ENCODE peak calls at places on chromosome X, in nine cellular contexts. H is GM23338, S is foreskin keratinocyte, E is upper lobe of right lung, D is lower leg skin, Z is stomach, V is cardiac muscle cell, F is left lung, O is HFFc6. U is an unnamed sample.

GRCh38 chrX:17559728-17560379 is 177.4 kb upstream of the SCML1 start:
- DNase-seq in H (peak; percentile 38), S (no peak), E (no peak), D (no peak), Z (peak; percentile 47), V (peak; percentile 79), F (no peak), O (peak; percentile 78), U (peak; percentile 94)

GRCh38 chrX:109719262-109719661 is 13.8 kb downstream of the ACSL4 start:
- DNase-seq in H (peak; percentile 5), S (no peak), E (no peak), D (no peak), Z (no peak), V (no peak), F (no peak), O (no peak), U (no peak)

GRCh38 chrX:39067866-39068265 is 266.6 kb downstream of the MID1IP1 start:
- DNase-seq in H (no peak), S (no peak), E (no peak), D (peak; percentile 18), Z (no peak), V (no peak), F (no peak), O (no peak), U (no peak)

GRCh38 chrX:155966876-155967275 is 30.6 kb upstream of the IL9R start:
- DNase-seq in H (peak; percentile 72), S (no peak), E (no peak), D (no peak), Z (no peak), V (no peak), F (no peak), O (peak; percentile 26), U (no peak)

GRCh38 chrX:37912286-37912685 is 64.9 kb upstream of the DYNLT3 start:
- DNase-seq in H (no peak), S (peak; percentile 40), E (no peak), D (no peak), Z (no peak), V (peak; percentile 14), F (no peak), O (no peak), U (peak; percentile 11)

GRCh38 chrX:12149670-12150407 is 11.6 kb downstream of the FRMPD4 start:
- DNase-seq in H (no peak), S (peak; percentile 27), E (no peak), D (no peak), Z (no peak), V (no peak), F (no peak), O (no peak), U (no peak)

GRCh38 chrX:48076343-48076742 is 4.9 kb upstream of the ZNF630 start:
- DNase-seq in H (no peak), S (no peak), E (no peak), D (no peak), Z (no peak), V (no peak), F (no peak), O (no peak), U (no peak)

GRCh38 chrX:41870719-41871151 is 52.6 kb downstream of the CASK start:
- DNase-seq in H (no peak), S (no peak), E (no peak), D (no peak), Z (peak; percentile 47), V (no peak), F (no peak), O (no peak), U (no peak)

GRCh38 chrX:53882331-53882730 is 161.9 kb downstream of the PHF8 start:
- DNase-seq in H (no peak), S (peak; percentile 2), E (no peak), D (no peak), Z (no peak), V (peak; percentile 89), F (no peak), O (peak; percentile 0), U (peak; percentile 81)

GRCh38 chrX:153672531-153673397 is 849 bp downstream of the PNCK start:
- DNase-seq in H (no peak), S (no peak), E (no peak), D (no peak), Z (no peak), V (peak; percentile 28), F (no peak), O (no peak), U (no peak)

GRCh38 chrX:118459494-118459893 is 36.1 kb upstream of the DOCK11 start:
- DNase-seq in H (peak; percentile 64), S (peak; percentile 9), E (no peak), D (no peak), Z (no peak), V (peak; percentile 60), F (no peak), O (peak; percentile 26), U (peak; percentile 31)

GRCh38 chrX:153474718-153475117 is 4.3 kb upstream of the HAUS7 start:
- DNase-seq in H (peak; percentile 59), S (no peak), E (peak; percentile 80), D (peak; percentile 20), Z (peak; percentile 43), V (peak; percentile 74), F (peak; percentile 86), O (peak; percentile 22), U (peak; percentile 41)

GRCh38 chrX:12970691-12971202 is 4.2 kb upstream of the TMSB4X start:
- DNase-seq in H (peak; percentile 70), S (no peak), E (no peak), D (no peak), Z (no peak), V (peak; percentile 77), F (no peak), O (no peak), U (peak; percentile 68)

GRCh38 chrX:118727686-118728339 is 407 bp downstream of the IL13RA1 start:
- DNase-seq in H (no peak), S (no peak), E (peak; percentile 84), D (no peak), Z (peak; percentile 43), V (peak; percentile 39), F (peak; percentile 84), O (peak; percentile 0), U (peak; percentile 36)

GRCh38 chrX:152656087-152656486 is 18.4 kb downstream of the GABRQ start:
- DNase-seq in H (no peak), S (no peak), E (no peak), D (no peak), Z (no peak), V (no peak), F (no peak), O (no peak), U (no peak)

GRCh38 chrX:3962511-3963350 is 249.3 kb upstream of the PRKX start:
- DNase-seq in H (peak; percentile 62), S (no peak), E (no peak), D (no peak), Z (no peak), V (peak; percentile 13), F (no peak), O (no peak), U (peak; percentile 7)

GRCh38 chrX:18543738-18544137 is 118.3 kb downstream of the CDKL5 start:
- DNase-seq in H (no peak), S (no peak), E (no peak), D (no peak), Z (no peak), V (no peak), F (no peak), O (no peak), U (no peak)

GRCh38 chrX:146224442-146224841 is 406.8 kb downstream of the SLITRK2 start:
- DNase-seq in H (peak; percentile 34), S (no peak), E (no peak), D (no peak), Z (no peak), V (no peak), F (no peak), O (no peak), U (no peak)

DNA sequence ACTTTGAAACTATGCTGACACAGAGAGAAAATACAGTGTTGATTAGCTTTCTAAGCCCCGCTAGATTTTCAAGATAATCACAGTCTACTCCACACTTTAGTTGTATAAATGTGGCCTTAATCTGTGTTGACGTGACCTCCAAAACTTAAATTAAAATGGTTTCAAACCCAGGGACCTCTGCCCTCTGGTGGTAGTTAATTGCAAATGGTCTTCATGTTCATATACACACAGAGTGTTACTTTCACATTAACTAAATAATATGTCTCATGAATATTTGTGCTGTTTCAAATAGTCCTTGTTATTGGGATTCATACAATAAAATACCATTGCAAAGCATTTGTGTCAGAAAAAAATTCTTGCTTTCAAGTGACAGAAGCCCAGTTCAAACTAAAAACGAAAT is 64.3 kb downstream of the TASL start:
- DNase-seq in H (peak; percentile 32), S (no peak), E (no peak), D (no peak), Z (no peak), V (peak; percentile 18), F (no peak), O (no peak), U (no peak)
- TF ChIP-seq CTCF in H (peak; percentile 68), S (peak; percentile 48), E (peak; percentile 39), D (no peak), Z (no peak), V (peak; percentile 38), F (peak; percentile 28), O (peak; percentile 77), U (peak; percentile 48)

DNA sequence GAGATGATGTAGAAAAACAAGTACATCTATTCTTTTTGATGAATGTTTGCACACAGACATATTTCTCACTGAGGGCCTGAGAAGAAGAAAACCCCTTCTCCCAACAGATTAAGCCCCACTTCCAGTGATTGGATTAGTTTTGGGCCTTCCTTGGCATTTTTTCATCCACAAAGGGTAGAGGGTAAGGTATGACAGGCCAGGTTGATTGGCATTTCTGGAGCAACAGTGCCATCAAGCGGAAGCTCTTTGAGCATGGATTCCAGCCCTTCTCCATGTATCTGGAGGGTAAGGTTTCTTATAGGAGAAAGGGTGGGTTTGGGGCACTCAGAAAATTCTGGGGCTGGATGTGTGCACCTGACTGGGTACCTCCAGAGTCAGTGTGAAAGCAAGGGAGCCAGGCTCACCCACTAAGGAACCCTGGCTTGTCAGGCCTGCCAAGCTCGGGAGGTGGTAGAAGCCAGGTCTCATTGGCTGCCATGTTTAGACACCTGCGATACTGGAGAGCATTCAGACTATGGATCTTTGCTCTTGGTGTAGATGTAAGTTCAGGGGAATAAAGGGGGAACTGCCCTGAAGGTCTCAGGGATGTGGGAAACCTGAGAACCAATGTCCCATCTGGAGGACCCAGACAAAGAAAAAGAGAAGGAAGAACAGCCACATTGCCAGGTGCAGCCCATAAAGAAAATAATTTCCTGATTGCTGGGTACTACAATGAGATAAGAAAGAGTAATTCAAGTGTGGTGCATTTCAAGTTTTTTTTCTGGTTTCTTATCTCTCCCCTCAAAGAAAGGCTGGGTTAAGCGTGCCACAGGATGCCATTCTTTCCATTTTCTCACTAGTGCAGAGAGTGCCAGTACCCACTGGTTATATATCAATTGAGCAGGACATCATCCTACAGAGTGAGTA is 222.3 kb upstream of the AGTR2 start:
- DNase-seq in H (peak; percentile 13), S (no peak), E (no peak), D (no peak), Z (no peak), V (no peak), F (no peak), O (no peak), U (no peak)
- TF ChIP-seq CTCF in H (peak; percentile 25), S (no peak), E (no peak), D (no peak), Z (no peak), V (no peak), F (no peak), O (no peak), U (no peak)

GRCh38 chrX:131747173-131747572 is 203.3 kb downstream of the OR13H1 start:
- DNase-seq in H (no peak), S (no peak), E (no peak), D (no peak), Z (peak; percentile 76), V (no peak), F (no peak), O (no peak), U (no peak)
- TF ChIP-seq CTCF in H (no peak), S (no peak), E (no peak), D (no peak), Z (no peak), V (no peak), F (peak; percentile 33), O (no peak), U (no peak)

GRCh38 chrX:131762802-131763234 is 218.9 kb downstream of the OR13H1 start:
- DNase-seq in H (peak; percentile 8), S (no peak), E (no peak), D (no peak), Z (peak; percentile 48), V (no peak), F (no peak), O (no peak), U (peak; percentile 54)
- TF ChIP-seq CTCF in H (no peak), S (no peak), E (no peak), D (no peak), Z (no peak), V (no peak), F (peak; percentile 24), O (peak; percentile 43), U (no peak)

U was measured in fibroblast of lung.